ENCODE peak calls at places on chromosomes 6 and 20, in eight cellular contexts. One of them, this sample, is unnamed.

GRCh38 chr6:11484441-11484840 is 53.1 kb upstream of the TMEM170B start:
- DNase-seq in HepG2: no peak
- DNase-seq in dermis microvascular lymphatic vessel endothelial cell: no peak
- DNase-seq in GM04503: no peak
- DNase-seq in mucosa of descending colon: no peak
- DNase-seq in AG09309: no peak
- DNase-seq in NCI-H69: no peak
- DNase-seq in epithelial cell of proximal tubule: no peak
- DNase-seq in this sample: no peak

GRCh38 chr6:109167557-109167956 is 72.2 kb downstream of the CEP57L1 start:
- DNase-seq in epithelial cell of proximal tubule: no peak
- DNase-seq in NCI-H69: peak; percentile 69
- DNase-seq in dermis microvascular lymphatic vessel endothelial cell: no peak
- DNase-seq in HepG2: no peak
- DNase-seq in mucosa of descending colon: no peak
- DNase-seq in AG09309: no peak
- DNase-seq in GM04503: no peak
- DNase-seq in this sample: no peak

GRCh38 chr6:18391018-18391417 is 3.9 kb downstream of the RNF144B start:
- DNase-seq in mucosa of descending colon: no peak
- DNase-seq in GM04503: no peak
- DNase-seq in dermis microvascular lymphatic vessel endothelial cell: peak; percentile 45
- DNase-seq in epithelial cell of proximal tubule: no peak
- DNase-seq in AG09309: no peak
- DNase-seq in NCI-H69: peak; percentile 15
- DNase-seq in HepG2: no peak
- DNase-seq in this sample: no peak

GRCh38 chr6:109261815-109262214 is 120.5 kb downstream of the CD164 start:
- DNase-seq in epithelial cell of proximal tubule: no peak
- DNase-seq in dermis microvascular lymphatic vessel endothelial cell: no peak
- DNase-seq in AG09309: no peak
- DNase-seq in NCI-H69: no peak
- DNase-seq in GM04503: no peak
- DNase-seq in HepG2: no peak
- DNase-seq in mucosa of descending colon: no peak
- DNase-seq in this sample: no peak

GRCh38 chr20:46899619-46900018 is 5.0 kb downstream of the EYA2 start:
- DNase-seq in AG09309: no peak
- DNase-seq in HepG2: no peak
- DNase-seq in dermis microvascular lymphatic vessel endothelial cell: no peak
- DNase-seq in epithelial cell of proximal tubule: no peak
- DNase-seq in GM04503: no peak
- DNase-seq in mucosa of descending colon: no peak
- DNase-seq in NCI-H69: peak; percentile 17
- DNase-seq in this sample: no peak

GRCh38 chr6:16985484-16986284 is 116.2 kb upstream of the STMND1 start:
- DNase-seq in AG09309: peak; percentile 97
- DNase-seq in epithelial cell of proximal tubule: no peak
- DNase-seq in NCI-H69: no peak
- DNase-seq in GM04503: peak; percentile 96
- DNase-seq in mucosa of descending colon: no peak
- DNase-seq in HepG2: no peak
- DNase-seq in dermis microvascular lymphatic vessel endothelial cell: no peak
- DNase-seq in this sample: no peak

GRCh38 chr6:16872543-16873230 is 111.4 kb upstream of the ATXN1 start:
- DNase-seq in epithelial cell of proximal tubule: no peak
- DNase-seq in mucosa of descending colon: no peak
- DNase-seq in HepG2: no peak
- DNase-seq in NCI-H69: peak; percentile 7
- DNase-seq in GM04503: no peak
- DNase-seq in dermis microvascular lymphatic vessel endothelial cell: no peak
- DNase-seq in AG09309: no peak
- DNase-seq in this sample: no peak

GRCh38 chr20:54549523-54550326 is 74.3 kb downstream of the DOK5 start:
- DNase-seq in mucosa of descending colon: no peak
- DNase-seq in AG09309: no peak
- DNase-seq in GM04503: no peak
- DNase-seq in dermis microvascular lymphatic vessel endothelial cell: no peak
- DNase-seq in HepG2: no peak
- DNase-seq in NCI-H69: no peak
- DNase-seq in epithelial cell of proximal tubule: no peak
- DNase-seq in this sample: no peak

GRCh38 chr6:36357872-36358234 is 21.2 kb upstream of the BNIP5 start:
- DNase-seq in AG09309: no peak
- DNase-seq in epithelial cell of proximal tubule: no peak
- DNase-seq in NCI-H69: no peak
- DNase-seq in mucosa of descending colon: no peak
- DNase-seq in dermis microvascular lymphatic vessel endothelial cell: no peak
- DNase-seq in HepG2: no peak
- DNase-seq in GM04503: no peak
- DNase-seq in this sample: no peak

This sample was measured in nucleus accumbens.